ENCODE peak calls at places on chromosomes 5 and 9, in nine cellular contexts. C is bronchial epithelial cell, H is astrocyte of the spinal cord, F is fibroblast of the aortic adventitia, P is psoas muscle, Y is AG04450, N is PC-9, I is mesendoderm, J is lower leg skin. V is an unnamed sample.

GRCh38 chr9:88628811-88629210 is 93.8 kb downstream of the NXNL2 start:
- DNase-seq in C (no peak), H (no peak), F (peak; percentile 5), P (no peak), Y (no peak), N (no peak), I (no peak), J (no peak), V (no peak)

GRCh38 chr5:116632890-116633289 is 58.3 kb upstream of the SEMA6A start:
- DNase-seq in C (peak; percentile 67), H (no peak), F (no peak), P (no peak), Y (no peak), N (no peak), I (no peak), J (no peak), V (no peak)

GRCh38 chr5:902129-902916 is 9.6 kb downstream of the TRIP13 start:
- DNase-seq in C (no peak), H (no peak), F (no peak), P (no peak), Y (no peak), N (no peak), I (no peak), J (no peak), V (no peak)

GRCh38 chr9:77846957-77847574 is 184.5 kb downstream of the GNAQ start:
- DNase-seq in C (peak; percentile 46), H (peak; percentile 54), F (peak; percentile 34), P (no peak), Y (no peak), N (no peak), I (no peak), J (no peak), V (peak; percentile 83)

GRCh38 chr9:120412425-120412951 is 167.5 kb downstream of the CDK5RAP2 start:
- DNase-seq in C (peak; percentile 54), H (peak; percentile 63), F (peak; percentile 86), P (no peak), Y (peak; percentile 39), N (no peak), I (peak; percentile 27), J (no peak), V (peak; percentile 34)

GRCh38 chr5:16178745-16179372 is 732 bp downstream of the MARCHF11 start:
- DNase-seq in C (peak; percentile 32), H (peak; percentile 72), F (peak; percentile 50), P (peak; percentile 70), Y (no peak), N (no peak), I (peak; percentile 95), J (peak; percentile 21), V (peak; percentile 51)

GRCh38 chr5:15850536-15850935 is 329.1 kb downstream of the MARCHF11 start:
- DNase-seq in C (peak; percentile 69), H (no peak), F (no peak), P (no peak), Y (no peak), N (no peak), I (no peak), J (no peak), V (no peak)

GRCh38 chr5:1516615-1517601 is 6.9 kb downstream of the LPCAT1 start:
- DNase-seq in C (peak; percentile 45), H (peak; percentile 66), F (peak; percentile 74), P (peak; percentile 21), Y (peak; percentile 65), N (peak; percentile 86), I (peak; percentile 41), J (no peak), V (peak; percentile 62)

GRCh38 chr5:94968507-94969095 is 316.3 kb downstream of the MCTP1 start:
- DNase-seq in C (peak; percentile 74), H (peak; percentile 81), F (peak; percentile 81), P (no peak), Y (peak; percentile 33), N (peak; percentile 66), I (peak; percentile 81), J (peak; percentile 20), V (peak; percentile 78)

GRCh38 chr9:99029083-99029482 is 75.8 kb upstream of the TGFBR1 start:
- DNase-seq in C (peak; percentile 19), H (no peak), F (no peak), P (no peak), Y (no peak), N (no peak), I (no peak), J (no peak), V (no peak)

GRCh38 chr5:61245486-61245885 is 83.2 kb upstream of the SMIM15 start:
- DNase-seq in C (peak; percentile 13), H (no peak), F (peak; percentile 42), P (no peak), Y (no peak), N (no peak), I (no peak), J (no peak), V (peak; percentile 51)

GRCh38 chr5:30894811-30895210 is 298.7 kb upstream of the CDH6 start:
- DNase-seq in C (peak; percentile 65), H (peak; percentile 25), F (peak; percentile 6), P (no peak), Y (peak; percentile 20), N (no peak), I (no peak), J (no peak), V (no peak)

GRCh38 chr5:35656721-35657120 is 39.1 kb downstream of the SPEF2 start:
- DNase-seq in C (no peak), H (no peak), F (peak; percentile 1), P (no peak), Y (peak; percentile 33), N (no peak), I (peak; percentile 77), J (no peak), V (no peak)

GRCh38 chr9:70597886-70598285 is 183.4 kb upstream of the KLF9 start:
- DNase-seq in C (no peak), H (no peak), F (no peak), P (no peak), Y (no peak), N (no peak), I (no peak), J (no peak), V (no peak)

GRCh38 chr9:91034521-91034920 is 232.9 kb downstream of the SYK start:
- DNase-seq in C (peak; percentile 41), H (no peak), F (no peak), P (no peak), Y (no peak), N (peak; percentile 62), I (no peak), J (no peak), V (no peak)

GRCh38 chr9:127612993-127613954 is 1.2 kb downstream of the STXBP1 start:
- DNase-seq in C (peak; percentile 69), H (peak; percentile 59), F (peak; percentile 63), P (peak; percentile 82), Y (no peak), N (no peak), I (peak; percentile 66), J (peak; percentile 69), V (peak; percentile 64)

GRCh38 chr5:83567741-83568530 is 96.4 kb downstream of the VCAN start:
- DNase-seq in C (peak; percentile 83), H (peak; percentile 95), F (peak; percentile 98), P (no peak), Y (peak; percentile 70), N (peak; percentile 77), I (peak; percentile 57), J (no peak), V (peak; percentile 94)

GRCh38 chr9:15785584-15785983 is 232.7 kb downstream of the CCDC171 start:
- DNase-seq in C (no peak), H (no peak), F (no peak), P (no peak), Y (no peak), N (no peak), I (no peak), J (no peak), V (no peak)

GRCh38 chr5:119302916-119303897 is 52.6 kb upstream of the TNFAIP8 start:
- DNase-seq in C (peak; percentile 99), H (peak; percentile 98), F (peak; percentile 99), P (no peak), Y (peak; percentile 96), N (peak; percentile 96), I (peak; percentile 56), J (no peak), V (peak; percentile 95)

GRCh38 chr9:136881691-136882108 is 4.6 kb upstream of the TRAF2 start:
- DNase-seq in C (no peak), H (no peak), F (peak; percentile 56), P (no peak), Y (no peak), N (peak; percentile 43), I (peak; percentile 25), J (no peak), V (no peak)

GRCh38 chr5:173602423-173602822 is 14.0 kb downstream of the BOD1 start:
- DNase-seq in C (no peak), H (peak; percentile 59), F (peak; percentile 90), P (peak; percentile 75), Y (no peak), N (no peak), I (peak; percentile 27), J (no peak), V (peak; percentile 49)

DNA sequence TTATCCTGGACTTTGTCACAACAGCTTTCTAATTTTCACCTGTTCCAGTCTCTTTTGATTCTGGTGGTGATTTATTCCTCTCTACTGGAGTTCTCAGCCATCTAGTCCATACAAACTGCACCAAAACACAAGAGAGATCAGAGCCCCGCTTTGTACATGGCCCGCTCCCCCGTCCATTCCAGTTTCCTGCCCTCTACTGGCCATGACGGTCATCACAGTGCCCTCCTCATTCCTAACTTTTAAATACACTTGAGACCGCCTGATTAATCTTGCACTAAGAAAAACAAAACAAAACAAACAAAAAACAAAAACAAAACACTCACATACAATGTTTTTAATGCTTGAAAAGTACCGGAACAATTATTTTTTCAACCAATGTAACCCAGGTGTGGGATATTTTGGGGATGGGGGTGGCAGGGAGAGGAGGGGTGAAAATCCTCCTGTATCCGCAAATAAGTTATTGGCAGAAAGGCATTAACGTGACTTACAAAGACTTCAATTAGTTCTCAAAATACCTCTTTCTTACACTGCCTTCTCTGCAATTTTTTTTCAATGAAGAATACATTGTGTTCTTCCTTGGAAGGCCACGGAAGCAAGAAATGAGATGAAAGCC is 84.8 kb upstream of the PAM start:
- DNase-seq in C (no peak), H (no peak), F (peak; percentile 17), P (peak; percentile 38), Y (no peak), N (no peak), I (peak; percentile 44), J (no peak), V (peak; percentile 48)
- H3K4me3 ChIP-seq in C (no peak overlapping the region), H (no peak overlapping the region), F (no peak overlapping the region), P (no peak overlapping the region), Y (no peak overlapping the region), N (no peak overlapping the region), I (no peak overlapping the region), J (no peak overlapping the region), V (no peak overlapping the region)

GRCh38 chr5:149406979-149407306 is 27.9 kb upstream of the IL17B start:
- DNase-seq in C (no peak), H (no peak), F (no peak), P (no peak), Y (no peak), N (no peak), I (no peak), J (no peak), V (no peak)
- H3K4me3 ChIP-seq in C (no peak overlapping the region), H (peak overlapping the region; percentile 56), F (peak overlapping the region; percentile 84), P (peak overlapping the region; percentile 59), Y (peak overlapping the region; percentile 75), N (no peak overlapping the region), I (no peak overlapping the region), J (peak overlapping the region; percentile 8), V (peak overlapping the region; percentile 70)

GRCh38 chr5:140795259-140795641 is 598 bp downstream of the PCDHA2 start:
- DNase-seq in C (no peak), H (no peak), F (no peak), P (no peak), Y (no peak), N (no peak), I (peak; percentile 49), J (no peak), V (peak; percentile 5)
- H3K4me3 ChIP-seq in C (no peak overlapping the region), H (no peak overlapping the region), F (no peak overlapping the region), P (no peak overlapping the region), Y (no peak overlapping the region), N (no peak overlapping the region), I (no peak overlapping the region), J (no peak overlapping the region), V (no peak overlapping the region)

GRCh38 chr5:143244000-143244736 is 159.3 kb downstream of the NR3C1 start:
- DNase-seq in C (peak; percentile 97), H (peak; percentile 97), F (peak; percentile 98), P (peak; percentile 85), Y (peak; percentile 92), N (peak; percentile 97), I (peak; percentile 72), J (peak; percentile 71), V (peak; percentile 96)
- H3K4me3 ChIP-seq in C (no peak overlapping the region), H (no peak overlapping the region), F (peak overlapping the region; percentile 53), P (peak overlapping the region; percentile 37), Y (peak overlapping the region; percentile 8), N (peak overlapping the region; percentile 43), I (no peak overlapping the region), J (no peak overlapping the region), V (peak overlapping the region; percentile 35)